ENCODE peak calls at places on chromosomes 13 and 19, in ten cellular contexts. T is heart left ventricle, M is AG04450, V is keratinocyte, K is heart right ventricle, X is HFFc6, E is fibroblast of lung, C is upper lobe of right lung, N is body of pancreas, J is endothelial cell. R is an unnamed sample.
A peak's percentile ranks its signal among the peaks of the same experiment; 100 is the strongest.

GRCh38 chr19:38699027-38699346 is 45.3 kb downstream of the CAPN12 start:
- DNase-seq in T (no peak), E (no peak), V (peak; percentile 71), K (no peak), C (no peak), X (no peak), N (no peak), J (no peak), M (no peak), R (no peak)

GRCh38 chr19:2391118-2391725 is 31.2 kb downstream of the TMPRSS9 start:
- DNase-seq in T (peak; percentile 34), J (peak; percentile 26), V (peak; percentile 17), C (no peak), M (peak; percentile 33), X (peak; percentile 65), N (peak; percentile 50), E (peak; percentile 61), K (peak; percentile 35), R (peak; percentile 82)

GRCh38 chr19:2462635-2463421 is 6.1 kb upstream of the LMNB2 start:
- DNase-seq in V (peak; percentile 46), C (peak; percentile 91), E (peak; percentile 99), T (peak; percentile 90), J (peak; percentile 91), N (peak; percentile 90), K (peak; percentile 93), M (peak; percentile 86), X (peak; percentile 98), R (peak; percentile 98)

GRCh38 chr19:6062274-6062673 is 48.0 kb downstream of the RFX2 start:
- DNase-seq in N (peak; percentile 12), M (no peak), E (peak; percentile 58), V (no peak), T (peak; percentile 56), X (no peak), J (no peak), C (peak; percentile 79), K (peak; percentile 75), R (peak; percentile 51)

GRCh38 chr19:1266818-1267440 is 2.2 kb upstream of the CIRBP start:
- DNase-seq in K (peak; percentile 72), N (peak; percentile 77), M (no peak), T (peak; percentile 82), E (no peak), V (no peak), C (peak; percentile 90), J (peak; percentile 89), X (peak; percentile 33), R (peak; percentile 48)

GRCh38 chr19:54094601-54095000 is 6.0 kb downstream of the OSCAR start:
- DNase-seq in J (no peak), X (no peak), T (no peak), E (no peak), V (no peak), K (no peak), N (no peak), C (no peak), M (no peak), R (no peak)

GRCh38 chr19:20334760-20335159 is 167.7 kb downstream of the ZNF486 start:
- DNase-seq in M (no peak), K (no peak), X (no peak), E (no peak), V (no peak), J (no peak), C (no peak), N (no peak), T (no peak), R (no peak)

GRCh38 chr13:114049026-114049425 is 75.2 kb upstream of the C13orf46 start:
- DNase-seq in X (no peak), T (no peak), N (no peak), M (no peak), K (no peak), J (no peak), V (no peak), E (no peak), C (no peak), R (no peak)

GRCh38 chr19:21466627-21467026 is 38.8 kb upstream of the ZNF429 start:
- DNase-seq in E (no peak), V (no peak), J (no peak), X (no peak), K (no peak), M (no peak), C (no peak), N (no peak), T (no peak), R (no peak)

GRCh38 chr19:6424190-6424938 is at the start of gene KHSRP:
- DNase-seq in X (no peak), J (peak; percentile 31), N (no peak), K (no peak), M (no peak), C (peak; percentile 77), T (peak; percentile 51), E (no peak), V (no peak), R (no peak)

GRCh38 chr13:109381546-109382180 is 404.7 kb downstream of the IRS2 start:
- DNase-seq in X (peak; percentile 83), N (no peak), T (no peak), K (no peak), E (peak; percentile 92), C (no peak), M (peak; percentile 32), J (no peak), V (peak; percentile 9), R (no peak)

GRCh38 chr19:7625763-7626372 is 3.5 kb downstream of the XAB2 start:
- DNase-seq in K (no peak), J (no peak), M (no peak), X (no peak), E (no peak), T (no peak), C (peak; percentile 64), N (no peak), V (no peak), R (no peak)

GRCh38 chr13:42401376-42401775 is 129.4 kb downstream of the AKAP11 start:
- DNase-seq in M (no peak), T (no peak), N (no peak), V (no peak), X (no peak), K (no peak), E (no peak), C (no peak), J (no peak), R (no peak)

GRCh38 chr13:50001287-50001686 is 4.4 kb downstream of the TRIM13 start:
- DNase-seq in V (no peak), T (no peak), E (no peak), X (no peak), J (no peak), C (no peak), N (no peak), M (no peak), K (no peak), R (no peak)

GRCh38 chr13:35826626-35827254 is 304.4 kb downstream of the DCLK1 start:
- DNase-seq in N (no peak), J (no peak), X (no peak), C (no peak), V (no peak), K (no peak), T (no peak), E (no peak), M (no peak), R (no peak)

GRCh38 chr19:56221851-56222250 is 19.8 kb downstream of the ZSCAN5C start:
- DNase-seq in J (no peak), K (no peak), C (no peak), V (no peak), N (no peak), M (no peak), X (no peak), E (no peak), T (no peak), R (no peak)

GRCh38 chr13:47955836-47956235 is 45.2 kb downstream of the SUCLA2 start:
- DNase-seq in V (no peak), K (no peak), M (no peak), C (no peak), X (no peak), T (no peak), N (no peak), E (no peak), J (no peak), R (no peak)
- TF ChIP-seq CTCF in V (no peak), K (no peak), M (no peak), C (no peak), X (no peak), T (no peak), N (no peak), E (no peak), J (no peak), R (no peak)

GRCh38 chr13:25574437-25575426 is 203.0 kb downstream of the ATP8A2 start:
- DNase-seq in J (peak; percentile 89), K (peak; percentile 85), C (no peak), M (peak; percentile 61), N (peak; percentile 86), E (peak; percentile 73), V (peak; percentile 50), X (peak; percentile 62), T (peak; percentile 77), R (peak; percentile 88)
- TF ChIP-seq CTCF in J (peak; percentile 80), K (peak; percentile 90), C (peak; percentile 82), M (peak; percentile 93), N (peak; percentile 69), E (peak; percentile 97), V (peak; percentile 91), X (peak; percentile 87), T (peak; percentile 86), R (peak; percentile 84)

DNA sequence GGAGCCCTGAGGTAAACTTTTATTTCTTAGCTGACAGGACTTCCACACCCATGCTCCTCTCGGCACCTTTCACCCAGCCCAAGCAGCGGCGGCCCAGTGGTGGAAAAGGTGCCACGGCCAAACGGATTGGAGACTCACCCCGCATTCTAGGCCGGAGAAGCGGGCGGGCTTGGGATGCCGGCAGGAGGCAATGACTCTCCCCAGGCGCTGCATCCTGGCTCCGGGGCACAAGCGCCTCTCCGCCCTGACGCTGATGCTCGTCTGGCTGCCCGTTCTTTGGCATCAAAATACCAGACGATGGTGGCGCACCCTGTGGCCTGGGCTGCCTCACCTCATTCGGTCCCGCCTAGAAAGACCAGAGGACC is 6.7 kb upstream of the ZNF606 start:
- DNase-seq in C (no peak), X (no peak), K (no peak), V (no peak), J (no peak), M (no peak), T (no peak), N (no peak), E (no peak), R (no peak)
- TF ChIP-seq CTCF in C (no peak), X (no peak), K (no peak), V (no peak), J (no peak), M (no peak), T (no peak), N (no peak), E (no peak), R (no peak)

DNA sequence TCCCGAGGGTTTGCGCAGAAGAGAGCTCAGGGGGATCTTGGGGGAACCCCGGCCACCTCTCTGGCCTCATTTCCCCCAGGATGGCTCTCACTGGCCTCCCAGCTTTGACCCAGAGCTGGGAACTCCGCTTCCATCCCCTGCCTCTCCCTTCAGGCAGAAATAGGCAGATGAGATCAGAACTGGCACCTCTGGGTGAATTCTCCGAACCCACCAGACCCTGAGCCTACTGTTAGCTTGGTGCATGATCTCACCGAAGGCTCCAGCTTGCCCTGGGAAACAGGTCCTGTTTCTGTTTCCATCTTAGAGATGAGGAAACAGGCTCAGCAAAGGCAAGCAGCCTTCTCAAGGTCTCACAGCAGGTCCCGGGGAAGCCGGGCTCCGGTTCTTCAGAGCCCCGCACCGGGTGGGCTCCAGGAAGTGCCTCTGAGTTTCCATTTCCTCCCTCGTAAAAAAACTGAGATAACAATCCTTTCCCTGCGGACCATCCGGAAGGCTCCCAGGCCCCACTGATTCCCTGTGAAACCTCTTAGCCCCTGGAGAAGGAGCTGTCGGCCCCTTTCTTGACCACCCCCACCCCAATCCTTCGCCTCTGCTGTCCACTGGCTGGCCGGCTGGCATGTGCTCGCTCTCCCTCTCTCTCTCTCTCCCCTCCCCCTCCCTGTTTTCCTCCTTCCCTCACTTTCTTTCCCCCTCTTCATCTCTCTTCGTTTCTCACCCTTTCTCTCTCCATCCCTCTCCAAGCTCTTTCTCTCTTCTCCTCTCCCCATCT is 2.1 kb downstream of the NECTIN2 start:
- DNase-seq in J (peak; percentile 67), K (peak; percentile 48), C (no peak), M (no peak), T (peak; percentile 38), E (peak; percentile 57), V (no peak), X (peak; percentile 44), N (peak; percentile 49), R (peak; percentile 49)
- TF ChIP-seq CTCF in J (no peak), K (no peak), C (no peak), M (no peak), T (no peak), E (no peak), V (no peak), X (no peak), N (no peak), R (no peak)